ENCODE peak calls at places on chromosomes 6 and 20, in nine cellular contexts. One of them, this sample, is unnamed.
A peak's percentile ranks its signal among the peaks of the same experiment; 100 is the strongest.

GRCh38 chr6:128827675-128828464 is 55.1 kb upstream of the LAMA2 start:
- DNase-seq in neural progenitor cell: no peak
- DNase-seq in PC-3: no peak
- DNase-seq in MM.1S: no peak
- DNase-seq in OCI-LY7: no peak
- DNase-seq in SK-N-SH: no peak
- DNase-seq in GM23338: no peak
- DNase-seq in HCT116: no peak
- DNase-seq in hepatocyte: no peak
- DNase-seq in this sample: peak; percentile 26

GRCh38 chr6:139161817-139162284 is 27.0 kb downstream of the HECA start:
- DNase-seq in neural progenitor cell: no peak
- DNase-seq in PC-3: no peak
- DNase-seq in MM.1S: peak; percentile 82
- DNase-seq in OCI-LY7: peak; percentile 71
- DNase-seq in SK-N-SH: no peak
- DNase-seq in GM23338: no peak
- DNase-seq in HCT116: no peak
- DNase-seq in hepatocyte: no peak
- DNase-seq in this sample: peak; percentile 25

GRCh38 chr6:31246051-31246495 is 25.8 kb downstream of the HLA-C start:
- DNase-seq in neural progenitor cell: no peak
- DNase-seq in PC-3: peak; percentile 95
- DNase-seq in MM.1S: no peak
- DNase-seq in OCI-LY7: no peak
- DNase-seq in SK-N-SH: no peak
- DNase-seq in GM23338: peak; percentile 15
- DNase-seq in HCT116: peak; percentile 59
- DNase-seq in hepatocyte: peak; percentile 75
- DNase-seq in this sample: peak; percentile 83

GRCh38 chr6:5684320-5684719 is 322.4 kb downstream of the NRN1 start:
- DNase-seq in neural progenitor cell: no peak
- DNase-seq in PC-3: peak; percentile 53
- DNase-seq in MM.1S: no peak
- DNase-seq in OCI-LY7: no peak
- DNase-seq in SK-N-SH: no peak
- DNase-seq in GM23338: no peak
- DNase-seq in HCT116: no peak
- DNase-seq in hepatocyte: no peak
- DNase-seq in this sample: peak; percentile 38

GRCh38 chr20:46640044-46640443 is 11.2 kb downstream of the SLC13A3 start:
- DNase-seq in neural progenitor cell: no peak
- DNase-seq in PC-3: no peak
- DNase-seq in MM.1S: no peak
- DNase-seq in OCI-LY7: no peak
- DNase-seq in SK-N-SH: no peak
- DNase-seq in GM23338: no peak
- DNase-seq in HCT116: no peak
- DNase-seq in hepatocyte: no peak
- DNase-seq in this sample: no peak

GRCh38 chr6:12479885-12480284 is 189.7 kb downstream of the EDN1 start:
- DNase-seq in neural progenitor cell: no peak
- DNase-seq in PC-3: no peak
- DNase-seq in MM.1S: no peak
- DNase-seq in OCI-LY7: no peak
- DNase-seq in SK-N-SH: no peak
- DNase-seq in GM23338: no peak
- DNase-seq in HCT116: no peak
- DNase-seq in hepatocyte: no peak
- DNase-seq in this sample: peak; percentile 23

GRCh38 chr6:105691971-105692370 is 289.1 kb upstream of the PREP start:
- DNase-seq in neural progenitor cell: no peak
- DNase-seq in PC-3: no peak
- DNase-seq in MM.1S: no peak
- DNase-seq in OCI-LY7: no peak
- DNase-seq in SK-N-SH: no peak
- DNase-seq in GM23338: no peak
- DNase-seq in HCT116: no peak
- DNase-seq in hepatocyte: no peak
- DNase-seq in this sample: no peak

GRCh38 chr20:36861875-36862801 is 13.8 kb upstream of the TLDC2 start:
- DNase-seq in neural progenitor cell: peak; percentile 55
- DNase-seq in PC-3: peak; percentile 95
- DNase-seq in MM.1S: no peak
- DNase-seq in OCI-LY7: no peak
- DNase-seq in SK-N-SH: peak; percentile 91
- DNase-seq in GM23338: peak; percentile 67
- DNase-seq in HCT116: peak; percentile 42
- DNase-seq in hepatocyte: peak; percentile 77
- DNase-seq in this sample: peak; percentile 95

GRCh38 chr20:24309596-24309995 is 159.8 kb upstream of the SYNDIG1 start:
- DNase-seq in neural progenitor cell: no peak
- DNase-seq in PC-3: no peak
- DNase-seq in MM.1S: no peak
- DNase-seq in OCI-LY7: no peak
- DNase-seq in SK-N-SH: no peak
- DNase-seq in GM23338: no peak
- DNase-seq in HCT116: no peak
- DNase-seq in hepatocyte: peak; percentile 12
- DNase-seq in this sample: no peak

GRCh38 chr6:133683603-133684002 is 205.3 kb upstream of the TCF21 start:
- DNase-seq in neural progenitor cell: no peak
- DNase-seq in PC-3: no peak
- DNase-seq in MM.1S: no peak
- DNase-seq in OCI-LY7: no peak
- DNase-seq in SK-N-SH: no peak
- DNase-seq in GM23338: no peak
- DNase-seq in HCT116: no peak
- DNase-seq in hepatocyte: peak; percentile 46
- DNase-seq in this sample: no peak
- H3K4me3 ChIP-seq in neural progenitor cell: no peak overlapping the region
- H3K4me3 ChIP-seq in PC-3: no peak overlapping the region
- H3K4me3 ChIP-seq in MM.1S: no peak overlapping the region
- H3K4me3 ChIP-seq in OCI-LY7: no peak overlapping the region
- H3K4me3 ChIP-seq in SK-N-SH: no peak overlapping the region
- H3K4me3 ChIP-seq in GM23338: peak overlapping the region; percentile 31
- H3K4me3 ChIP-seq in HCT116: no peak overlapping the region
- H3K4me3 ChIP-seq in hepatocyte: no peak overlapping the region
- H3K4me3 ChIP-seq in this sample: no peak overlapping the region

DNA sequence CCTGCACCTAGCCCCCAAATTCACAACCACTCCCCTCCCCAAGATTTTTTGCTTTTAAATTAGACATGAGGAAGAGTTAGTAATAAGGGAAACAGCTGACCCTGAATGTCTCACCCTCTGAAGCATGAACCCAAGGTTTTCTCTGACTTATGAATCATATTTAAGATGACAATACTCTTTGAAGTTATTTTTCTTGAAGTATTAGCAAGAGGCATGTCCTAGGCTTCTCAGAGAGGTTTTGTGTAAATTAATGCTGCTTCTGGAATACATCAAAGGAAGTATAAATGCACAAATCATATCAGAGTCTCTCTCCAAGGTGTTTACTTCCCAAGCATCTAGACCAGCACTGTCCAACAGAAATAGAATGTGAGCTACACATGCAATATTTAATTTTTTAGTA is 408.1 kb upstream of the MARCKS start:
- DNase-seq in neural progenitor cell: no peak
- DNase-seq in PC-3: peak; percentile 26
- DNase-seq in MM.1S: no peak
- DNase-seq in OCI-LY7: no peak
- DNase-seq in SK-N-SH: no peak
- DNase-seq in GM23338: no peak
- DNase-seq in HCT116: peak; percentile 45
- DNase-seq in hepatocyte: no peak
- DNase-seq in this sample: peak; percentile 79
- TF ChIP-seq EZH2phosphoT487 in neural progenitor cell: no peak
- TF ChIP-seq EZH2phosphoT487 in PC-3: no peak
- TF ChIP-seq EZH2phosphoT487 in MM.1S: no peak
- TF ChIP-seq EZH2phosphoT487 in OCI-LY7: no peak
- TF ChIP-seq EZH2phosphoT487 in SK-N-SH: no peak
- TF ChIP-seq EZH2phosphoT487 in GM23338: no peak
- TF ChIP-seq EZH2phosphoT487 in HCT116: no peak
- TF ChIP-seq EZH2phosphoT487 in hepatocyte: no peak
- TF ChIP-seq EZH2phosphoT487 in this sample: no peak

GRCh38 chr6:90219168-90219985 is 77.3 kb downstream of the BACH2 start:
- DNase-seq in neural progenitor cell: peak; percentile 43
- DNase-seq in PC-3: peak; percentile 32
- DNase-seq in MM.1S: peak; percentile 10
- DNase-seq in OCI-LY7: no peak
- DNase-seq in SK-N-SH: peak; percentile 64
- DNase-seq in GM23338: peak; percentile 15
- DNase-seq in HCT116: no peak
- DNase-seq in hepatocyte: peak; percentile 81
- DNase-seq in this sample: peak; percentile 78

GRCh38 chr6:90220273-90220672 is 76.4 kb downstream of the BACH2 start:
- DNase-seq in neural progenitor cell: no peak
- DNase-seq in PC-3: peak; percentile 69
- DNase-seq in MM.1S: no peak
- DNase-seq in OCI-LY7: no peak
- DNase-seq in SK-N-SH: no peak
- DNase-seq in GM23338: no peak
- DNase-seq in HCT116: no peak
- DNase-seq in hepatocyte: no peak
- DNase-seq in this sample: no peak

GRCh38 chr6:90221403-90221802 is 75.2 kb downstream of the BACH2 start:
- DNase-seq in neural progenitor cell: peak; percentile 12
- DNase-seq in PC-3: no peak
- DNase-seq in MM.1S: no peak
- DNase-seq in OCI-LY7: peak; percentile 35
- DNase-seq in SK-N-SH: no peak
- DNase-seq in GM23338: peak; percentile 18
- DNase-seq in HCT116: no peak
- DNase-seq in hepatocyte: no peak
- DNase-seq in this sample: no peak

GRCh38 chr6:90222724-90223198 is 73.9 kb downstream of the BACH2 start:
- DNase-seq in neural progenitor cell: no peak
- DNase-seq in PC-3: peak; percentile 89
- DNase-seq in MM.1S: no peak
- DNase-seq in OCI-LY7: no peak
- DNase-seq in SK-N-SH: no peak
- DNase-seq in GM23338: no peak
- DNase-seq in HCT116: peak; percentile 96
- DNase-seq in hepatocyte: peak; percentile 64
- DNase-seq in this sample: peak; percentile 34

GRCh38 chr6:90222008-90222407 is 74.6 kb downstream of the BACH2 start:
- DNase-seq in neural progenitor cell: no peak
- DNase-seq in PC-3: no peak
- DNase-seq in MM.1S: no peak
- DNase-seq in OCI-LY7: no peak
- DNase-seq in SK-N-SH: no peak
- DNase-seq in GM23338: no peak
- DNase-seq in HCT116: no peak
- DNase-seq in hepatocyte: no peak
- DNase-seq in this sample: no peak
- H3K79me2 ChIP-seq in neural progenitor cell: no peaks in the 10 kb centered on the region
- H3K79me2 ChIP-seq in PC-3: no peaks in the 10 kb centered on the region
- H3K79me2 ChIP-seq in MM.1S: peaks cover 8% of the 10 kb centered on the region
- H3K79me2 ChIP-seq in OCI-LY7: peaks cover 100% of the 10 kb centered on the region
- H3K79me2 ChIP-seq in SK-N-SH: no peaks in the 10 kb centered on the region
- H3K79me2 ChIP-seq in GM23338: no peaks in the 10 kb centered on the region
- H3K79me2 ChIP-seq in HCT116: no peaks in the 10 kb centered on the region
- H3K79me2 ChIP-seq in hepatocyte: no peaks in the 10 kb centered on the region
- H3K79me2 ChIP-seq in this sample: no peaks in the 10 kb centered on the region

DNA sequence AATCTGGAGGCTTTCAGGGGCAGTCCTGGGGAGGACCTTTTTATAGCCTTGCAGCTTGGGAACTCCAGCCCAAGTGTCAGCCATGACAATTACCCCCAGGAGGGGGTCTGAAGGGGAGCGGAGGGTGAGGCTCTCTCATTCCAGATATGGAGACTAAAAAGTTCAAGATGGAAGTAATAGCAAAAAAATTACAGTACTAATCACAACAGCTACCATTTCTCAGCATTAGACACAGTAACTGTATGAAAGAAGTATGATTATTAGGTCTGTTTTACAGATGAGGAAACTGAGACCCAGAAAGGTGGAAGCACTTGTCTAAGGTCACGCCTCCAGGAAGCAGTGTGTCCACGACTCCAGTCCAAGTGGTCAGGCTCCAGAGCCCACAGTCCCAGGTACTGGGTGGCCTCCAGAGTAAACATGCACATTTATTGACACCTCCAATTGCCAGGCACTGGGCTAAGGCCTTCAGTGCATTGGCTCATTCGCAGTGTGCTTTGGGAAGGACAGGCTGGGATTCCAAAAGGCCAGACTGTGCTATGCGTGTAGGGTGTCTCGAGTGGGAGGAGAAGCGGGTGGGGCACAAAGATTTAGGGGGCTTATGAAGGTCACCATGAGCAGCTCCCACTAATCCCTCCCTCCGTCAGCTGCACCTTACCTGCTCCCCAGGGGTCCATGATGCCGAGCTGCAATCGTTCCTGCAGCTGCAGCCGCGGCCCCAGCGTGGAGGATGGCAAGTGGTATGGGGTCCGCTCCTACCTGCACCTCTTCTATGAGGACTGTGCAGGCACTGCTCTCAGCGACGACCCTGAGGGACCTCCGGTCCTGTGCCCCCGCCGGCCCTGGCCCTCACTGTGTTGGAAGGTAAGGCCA is 2.3 kb downstream of the NRSN2 start:
- DNase-seq in neural progenitor cell: no peak
- DNase-seq in PC-3: no peak
- DNase-seq in MM.1S: no peak
- DNase-seq in OCI-LY7: no peak
- DNase-seq in SK-N-SH: no peak
- DNase-seq in GM23338: no peak
- DNase-seq in HCT116: no peak
- DNase-seq in hepatocyte: no peak
- DNase-seq in this sample: no peak
- H3K4me3 ChIP-seq in neural progenitor cell: no peak overlapping the region
- H3K4me3 ChIP-seq in PC-3: peak overlapping the region; percentile 79
- H3K4me3 ChIP-seq in MM.1S: peak overlapping the region; percentile 83
- H3K4me3 ChIP-seq in OCI-LY7: no peak overlapping the region
- H3K4me3 ChIP-seq in SK-N-SH: peak overlapping the region; percentile 88
- H3K4me3 ChIP-seq in GM23338: peak overlapping the region; percentile 94
- H3K4me3 ChIP-seq in HCT116: peak overlapping the region; percentile 64
- H3K4me3 ChIP-seq in hepatocyte: peak overlapping the region; percentile 43
- H3K4me3 ChIP-seq in this sample: peak overlapping the region; percentile 86

GRCh38 chr6:55034752-55035151 is 139.6 kb upstream of the HCRTR2 start:
- DNase-seq in neural progenitor cell: no peak
- DNase-seq in PC-3: no peak
- DNase-seq in MM.1S: no peak
- DNase-seq in OCI-LY7: no peak
- DNase-seq in SK-N-SH: no peak
- DNase-seq in GM23338: no peak
- DNase-seq in HCT116: no peak
- DNase-seq in hepatocyte: no peak
- DNase-seq in this sample: no peak

GRCh38 chr6:55040102-55040848 is 134.0 kb upstream of the HCRTR2 start:
- DNase-seq in neural progenitor cell: no peak
- DNase-seq in PC-3: peak; percentile 92
- DNase-seq in MM.1S: no peak
- DNase-seq in OCI-LY7: no peak
- DNase-seq in SK-N-SH: no peak
- DNase-seq in GM23338: no peak
- DNase-seq in HCT116: no peak
- DNase-seq in hepatocyte: no peak
- DNase-seq in this sample: peak; percentile 88
- TF ChIP-seq EZH2phosphoT487 in neural progenitor cell: no peak
- TF ChIP-seq EZH2phosphoT487 in PC-3: no peak
- TF ChIP-seq EZH2phosphoT487 in MM.1S: no peak
- TF ChIP-seq EZH2phosphoT487 in OCI-LY7: no peak
- TF ChIP-seq EZH2phosphoT487 in SK-N-SH: no peak
- TF ChIP-seq EZH2phosphoT487 in GM23338: no peak
- TF ChIP-seq EZH2phosphoT487 in HCT116: no peak
- TF ChIP-seq EZH2phosphoT487 in hepatocyte: no peak
- TF ChIP-seq EZH2phosphoT487 in this sample: no peak